ENCODE peak calls at places on chromosomes 3 and 15, in four cellular contexts. A is stomach, F is fibroblast of pulmonary artery, Q is GM23338. D is an unnamed sample.

GRCh38 chr3:194271459-194272035 is 79.6 kb downstream of the CPN2 start:
- DNase-seq in Q (no peak), F (no peak), A (no peak), D (peak)

GRCh38 chr3:2543247-2543646 is 444.6 kb downstream of the CNTN4 start:
- DNase-seq in Q (no peak), A (no peak), F (no peak), D (no peak)

GRCh38 chr15:63948436-63948835 is 97.8 kb downstream of the DAPK2 start:
- DNase-seq in A (no peak), Q (no peak), F (no peak), D (no peak)

GRCh38 chr15:93477188-93477587 is 388.2 kb upstream of the RGMA start:
- DNase-seq in F (no peak), A (no peak), Q (peak), D (no peak)

GRCh38 chr15:70726753-70727152 is 36.6 kb downstream of the UACA start:
- DNase-seq in F (no peak), A (no peak), Q (no peak), D (no peak)

GRCh38 chr15:62482715-62483429 is 317.8 kb upstream of the C2CD4B start:
- DNase-seq in F (no peak), Q (peak), A (no peak), D (no peak)

GRCh38 chr15:28051920-28052633 is 47.0 kb downstream of the OCA2 start:
- DNase-seq in A (no peak), F (no peak), Q (no peak), D (no peak)

GRCh38 chr3:48433472-48434118 is 3.7 kb upstream of the PLXNB1 start:
- DNase-seq in Q (no peak), F (peak), A (peak), D (no peak)

DNA sequence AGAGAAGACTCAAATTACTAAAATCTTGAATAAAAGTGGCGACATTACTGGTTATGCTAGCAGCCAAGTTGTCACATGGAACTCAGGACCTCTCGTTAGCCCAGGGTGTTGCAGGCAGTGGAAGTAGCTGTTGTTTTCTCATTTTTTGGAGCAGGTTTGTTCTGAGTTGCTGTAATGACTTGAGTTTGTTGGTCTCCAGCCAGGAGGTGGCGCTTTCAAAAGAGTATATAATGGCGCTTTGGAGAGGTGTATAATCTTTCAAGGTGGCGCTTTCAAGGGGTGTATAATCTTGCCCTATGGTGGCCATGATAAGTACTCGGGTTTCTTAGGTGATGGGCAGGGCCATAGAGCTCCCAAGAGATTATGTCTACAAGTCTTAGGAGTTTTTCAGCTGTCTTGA is 632.7 kb downstream of the NTRK3 start:
- DNase-seq in Q (peak), F (no peak), A (no peak), D (no peak)
- TF ChIP-seq CTCF in Q (peak), F (no peak), A (no peak), D (no peak)

DNA sequence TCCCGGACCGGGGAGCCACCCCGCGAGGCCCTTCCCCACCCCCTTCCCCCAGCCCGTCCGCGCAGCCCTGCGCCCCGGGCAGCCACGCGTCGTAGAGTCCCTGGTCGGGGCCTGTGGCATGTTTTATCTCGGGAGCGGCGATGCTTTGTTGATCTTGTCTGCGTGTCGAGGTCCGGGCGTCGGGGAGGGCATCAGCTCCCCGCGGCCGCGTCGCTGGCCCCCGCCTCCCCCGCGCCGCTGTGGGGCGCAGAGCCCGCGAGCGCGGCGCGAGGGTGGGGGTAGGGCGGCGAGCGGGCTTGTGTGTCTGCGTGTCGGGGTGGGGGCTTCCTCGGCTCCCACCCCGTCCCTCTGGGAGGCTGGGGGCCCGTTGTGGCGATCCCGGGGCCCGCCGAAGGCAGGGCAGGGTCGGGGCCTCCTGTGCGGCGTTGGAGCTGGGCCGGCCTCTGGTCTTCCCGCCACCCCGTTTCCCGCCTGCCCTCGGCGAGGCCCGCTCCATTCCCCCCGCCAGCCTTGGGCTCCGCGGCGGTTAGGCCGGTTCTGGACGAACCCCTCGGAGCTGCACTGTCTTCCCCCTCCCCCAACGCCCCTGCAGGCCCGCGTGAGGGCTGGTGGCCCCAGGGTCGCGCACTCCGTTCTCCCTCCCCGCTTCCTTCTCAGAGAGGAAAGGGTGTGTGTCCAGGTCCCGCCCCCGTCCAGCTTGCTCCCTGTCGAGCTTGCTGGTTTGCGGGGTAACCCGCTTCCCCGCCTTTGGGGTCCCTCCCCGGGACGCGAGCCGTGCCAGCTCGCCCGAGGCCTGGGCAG is 695 bp downstream of the GMPS start:
- DNase-seq in F (no peak), A (peak), Q (peak), D (peak)
- TF ChIP-seq CTCF in F (no peak), A (no peak), Q (no peak), D (no peak)

DNA sequence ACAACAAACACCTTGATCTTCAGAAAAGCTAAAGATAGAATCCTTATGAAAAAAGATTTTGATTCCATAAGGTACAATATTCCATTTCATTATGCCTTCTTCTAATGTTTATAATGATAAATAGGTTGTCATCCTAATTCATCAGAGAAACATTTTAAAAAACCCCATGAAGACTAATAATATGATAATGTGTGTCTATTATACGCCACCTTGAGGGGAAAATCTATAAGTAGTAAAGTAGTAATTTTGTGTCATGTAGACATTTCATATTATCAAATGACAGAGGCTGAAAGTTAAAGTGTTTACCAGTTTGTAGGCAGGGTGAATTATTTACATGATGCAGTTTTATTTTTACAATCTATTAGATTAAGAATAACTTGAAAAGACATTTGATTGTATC is 524.3 kb downstream of the GBE1 start:
- DNase-seq in A (no peak), F (no peak), Q (no peak), D (no peak)
- TF ChIP-seq CTCF in A (no peak), F (no peak), Q (no peak), D (no peak)

GRCh38 chr3:110646496-110646895 is 425.1 kb upstream of the NECTIN3 start:
- DNase-seq in F (no peak), A (no peak), Q (no peak), D (no peak)

GRCh38 chr3:110647586-110647985 is 424.0 kb upstream of the NECTIN3 start:
- DNase-seq in A (no peak), F (no peak), Q (no peak), D (no peak)

DNA sequence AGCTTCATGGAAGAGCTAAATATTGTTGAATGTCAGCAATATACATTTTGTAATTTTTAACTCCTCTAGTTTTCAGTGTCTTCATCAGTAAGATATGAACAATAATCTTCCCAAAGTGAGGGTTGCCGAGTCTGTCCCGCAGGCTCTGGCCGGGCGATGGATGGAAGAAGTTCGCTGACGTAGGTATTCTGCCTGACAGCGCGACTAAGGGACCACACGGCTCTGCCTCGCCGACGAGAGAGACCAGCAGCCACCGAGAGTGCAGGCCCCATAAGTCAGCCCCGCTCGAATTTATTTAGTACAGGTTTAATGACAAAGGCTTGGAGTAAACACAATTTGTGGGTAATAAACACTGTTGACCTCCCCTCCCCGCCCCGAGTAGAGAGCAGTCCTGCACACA is 427.4 kb upstream of the NECTIN3 start:
- DNase-seq in F (no peak), A (no peak), Q (no peak), D (no peak)
- TF ChIP-seq CTCF in F (no peak), A (no peak), Q (no peak), D (no peak)

GRCh38 chr3:151837057-151837456 is 23.1 kb downstream of the AADAC start:
- DNase-seq in F (peak), A (no peak), Q (peak), D (no peak)

GRCh38 chr3:151835751-151836550 is 22.0 kb downstream of the AADAC start:
- DNase-seq in A (no peak), F (peak), Q (peak), D (no peak)

GRCh38 chr3:151841801-151842200 is 27.9 kb downstream of the AADAC start:
- DNase-seq in A (no peak), F (peak), Q (no peak), D (no peak)

GRCh38 chr3:151839313-151839631 is 25.4 kb downstream of the AADAC start:
- DNase-seq in F (no peak), A (no peak), Q (no peak), D (no peak)

DNA sequence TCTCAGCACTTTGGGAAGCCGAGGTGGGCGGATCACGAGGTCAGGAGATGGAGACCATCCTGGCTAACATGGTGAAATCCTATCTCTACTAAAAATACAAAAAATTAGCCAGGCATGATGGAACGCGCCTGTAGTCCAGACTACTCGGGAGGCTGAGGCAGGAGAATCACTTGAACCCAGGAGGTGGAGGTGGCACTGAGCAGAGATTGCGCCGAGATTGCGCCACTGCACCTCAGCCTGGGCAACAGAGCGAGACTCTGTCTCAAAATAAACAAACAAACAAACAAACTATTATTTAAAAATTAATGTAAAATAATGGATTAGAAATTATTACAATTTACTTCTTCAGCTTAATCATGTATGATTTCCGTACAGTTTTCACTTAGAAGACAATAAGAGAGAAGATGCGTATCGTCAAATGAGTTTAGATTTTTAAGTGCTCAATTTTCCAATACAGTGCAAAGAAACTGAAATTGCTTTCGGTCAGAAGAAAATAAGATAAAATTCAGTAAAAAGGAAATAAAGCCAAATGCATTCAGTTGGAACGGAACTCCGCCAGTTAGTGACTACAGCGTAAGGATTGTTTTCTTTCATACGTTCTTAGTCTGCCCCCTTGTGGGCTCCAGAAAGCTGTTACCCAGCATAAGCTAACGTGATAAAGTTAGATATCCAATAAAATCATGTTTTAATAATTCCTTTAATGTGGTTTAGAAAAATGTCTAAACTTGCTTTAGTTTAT is 24.8 kb downstream of the AADAC start:
- DNase-seq in F (peak), A (peak), Q (peak), D (no peak)
- TF ChIP-seq CTCF in F (peak), A (peak), Q (peak), D (peak)

DNA sequence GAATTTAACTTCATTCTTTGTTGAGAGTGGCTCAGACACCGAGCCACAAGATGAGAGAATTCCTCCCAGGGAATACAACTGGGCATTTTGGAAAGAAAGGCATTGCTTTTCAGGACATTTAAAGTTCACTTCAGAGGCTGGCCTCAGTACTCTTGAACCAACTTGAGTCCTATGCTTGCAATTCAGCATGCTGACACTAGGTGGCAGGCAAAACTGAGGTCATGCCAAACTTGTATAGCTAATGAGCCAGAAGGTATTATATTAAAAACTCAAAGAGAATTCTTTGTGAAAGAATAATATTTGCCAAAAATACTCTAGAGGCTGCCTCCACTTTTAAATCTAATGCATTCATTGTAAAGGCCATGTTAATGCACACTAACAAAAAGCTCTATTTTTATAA is 104.7 kb downstream of the RARB start:
- DNase-seq in A (peak), Q (peak), F (peak), D (no peak)
- TF ChIP-seq CTCF in A (no peak), Q (peak), F (peak), D (no peak)

GRCh38 chr3:66196633-66197032 is 24.2 kb upstream of the SLC25A26 start:
- DNase-seq in A (no peak), F (no peak), Q (no peak), D (no peak)
- TF ChIP-seq CTCF in A (peak), F (peak), Q (no peak), D (no peak)

GRCh38 chr15:89370120-89371077 is 35.8 kb upstream of the POLG start:
- DNase-seq in F (no peak), A (no peak), Q (peak), D (no peak)

GRCh38 chr15:89371145-89372044 is 36.8 kb upstream of the POLG start:
- DNase-seq in A (no peak), Q (peak), F (no peak), D (no peak)

GRCh38 chr15:89367485-89368451 is 33.1 kb upstream of the POLG start:
- DNase-seq in Q (peak), A (no peak), F (no peak), D (no peak)

GRCh38 chr15:89368566-89369223 is 34.1 kb upstream of the POLG start:
- DNase-seq in F (no peak), A (no peak), Q (peak), D (no peak)

GRCh38 chr15:89369548-89369947 is 34.9 kb upstream of the POLG start:
- DNase-seq in Q (no peak), F (no peak), A (no peak), D (no peak)
- TF ChIP-seq CTCF in Q (no peak), F (no peak), A (no peak), D (no peak)

DNA sequence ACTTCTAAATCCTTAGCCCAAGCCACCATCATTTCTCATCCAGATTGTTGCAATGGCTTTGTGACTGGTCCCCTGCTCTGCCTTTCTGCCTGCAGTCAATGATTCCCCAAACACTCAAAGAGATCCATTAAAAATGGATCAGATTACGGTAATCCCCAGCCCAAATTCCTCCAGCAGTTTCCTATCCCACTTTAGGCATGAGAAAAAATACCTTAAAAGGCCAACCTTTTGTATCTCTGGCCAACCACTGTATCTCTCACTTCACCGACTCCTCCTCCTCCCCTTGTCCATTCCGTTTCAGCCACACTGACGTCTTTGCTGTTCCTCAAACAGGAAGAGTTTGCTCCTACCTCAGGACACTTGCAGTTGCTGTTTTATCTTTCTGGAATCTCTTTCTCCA is 20.9 kb upstream of the IL1RAP start:
- DNase-seq in Q (peak), A (no peak), F (no peak), D (no peak)
- TF ChIP-seq CTCF in Q (no peak), A (no peak), F (no peak), D (no peak)

GRCh38 chr3:43583481-43583880 is 38.3 kb downstream of the ANO10 start:
- DNase-seq in Q (peak), A (no peak), F (no peak), D (no peak)
- TF ChIP-seq CTCF in Q (peak), A (no peak), F (no peak), D (no peak)